ENCODE peak calls at places on chromosomes 1 and 21, in eight cellular contexts. One of them, this sample, is unnamed.

GRCh38 chr1:236051107-236051885 is 13.6 kb downstream of the NID1 start:
- DNase-seq in MM.1S: no peak
- DNase-seq in PC-3: no peak
- DNase-seq in HCT116: no peak
- DNase-seq in GM23248: peak; percentile 50
- DNase-seq in GM23338: peak; percentile 42
- DNase-seq in OCI-LY7: no peak
- DNase-seq in neural progenitor cell: peak; percentile 20
- DNase-seq in this sample: no peak

GRCh38 chr1:210625715-210626114 is 297.0 kb downstream of the HHAT start:
- DNase-seq in neural progenitor cell: no peak
- DNase-seq in GM23248: no peak
- DNase-seq in OCI-LY7: no peak
- DNase-seq in HCT116: no peak
- DNase-seq in MM.1S: no peak
- DNase-seq in PC-3: no peak
- DNase-seq in GM23338: no peak
- DNase-seq in this sample: no peak

GRCh38 chr1:168819668-168820067 is 90.7 kb upstream of the DPT start:
- DNase-seq in PC-3: no peak
- DNase-seq in MM.1S: no peak
- DNase-seq in GM23338: no peak
- DNase-seq in HCT116: no peak
- DNase-seq in GM23248: no peak
- DNase-seq in OCI-LY7: no peak
- DNase-seq in neural progenitor cell: no peak
- DNase-seq in this sample: no peak

GRCh38 chr21:41547111-41547510 is 39.2 kb upstream of the TMPRSS2 start:
- DNase-seq in GM23248: no peak
- DNase-seq in MM.1S: no peak
- DNase-seq in PC-3: no peak
- DNase-seq in neural progenitor cell: no peak
- DNase-seq in OCI-LY7: no peak
- DNase-seq in GM23338: no peak
- DNase-seq in HCT116: no peak
- DNase-seq in this sample: no peak

GRCh38 chr1:15196807-15197530 is 43.4 kb downstream of the TMEM51 start:
- DNase-seq in OCI-LY7: no peak
- DNase-seq in PC-3: no peak
- DNase-seq in GM23338: peak; percentile 43
- DNase-seq in GM23248: no peak
- DNase-seq in neural progenitor cell: peak; percentile 31
- DNase-seq in MM.1S: no peak
- DNase-seq in HCT116: no peak
- DNase-seq in this sample: peak; percentile 74

GRCh38 chr1:145849356-145850165 is 4.1 kb downstream of the NUDT17 start:
- DNase-seq in HCT116: no peak
- DNase-seq in GM23338: peak; percentile 47
- DNase-seq in GM23248: peak; percentile 73
- DNase-seq in PC-3: no peak
- DNase-seq in OCI-LY7: no peak
- DNase-seq in neural progenitor cell: peak; percentile 20
- DNase-seq in MM.1S: no peak
- DNase-seq in this sample: no peak

GRCh38 chr1:210239295-210240155 is 6.9 kb downstream of the SERTAD4 start:
- DNase-seq in HCT116: peak; percentile 28
- DNase-seq in neural progenitor cell: peak; percentile 63
- DNase-seq in GM23248: peak; percentile 93
- DNase-seq in MM.1S: peak; percentile 20
- DNase-seq in OCI-LY7: no peak
- DNase-seq in GM23338: peak; percentile 66
- DNase-seq in PC-3: peak; percentile 95
- DNase-seq in this sample: peak; percentile 57

GRCh38 chr1:157798211-157798610 is 21.3 kb upstream of the FCRL2 start:
- DNase-seq in OCI-LY7: peak; percentile 58
- DNase-seq in MM.1S: no peak
- DNase-seq in neural progenitor cell: no peak
- DNase-seq in PC-3: peak; percentile 20
- DNase-seq in HCT116: no peak
- DNase-seq in GM23248: no peak
- DNase-seq in GM23338: no peak
- DNase-seq in this sample: no peak

GRCh38 chr1:212700892-212701819 is 1.5 kb upstream of the BATF3 start:
- DNase-seq in GM23248: peak; percentile 75
- DNase-seq in MM.1S: no peak
- DNase-seq in neural progenitor cell: peak; percentile 70
- DNase-seq in PC-3: peak; percentile 54
- DNase-seq in GM23338: peak; percentile 72
- DNase-seq in OCI-LY7: peak; percentile 40
- DNase-seq in HCT116: no peak
- DNase-seq in this sample: peak; percentile 60

GRCh38 chr1:143653403-143653802 is 318.4 kb downstream of the FAM72C start:
- DNase-seq in OCI-LY7: no peak
- DNase-seq in HCT116: no peak
- DNase-seq in neural progenitor cell: no peak
- DNase-seq in GM23248: no peak
- DNase-seq in GM23338: no peak
- DNase-seq in PC-3: no peak
- DNase-seq in MM.1S: no peak
- DNase-seq in this sample: no peak

GRCh38 chr1:174971902-174972301 is 27.8 kb upstream of the CACYBP start:
- DNase-seq in GM23248: no peak
- DNase-seq in GM23338: no peak
- DNase-seq in HCT116: no peak
- DNase-seq in OCI-LY7: no peak
- DNase-seq in PC-3: peak; percentile 47
- DNase-seq in MM.1S: peak; percentile 75
- DNase-seq in neural progenitor cell: no peak
- DNase-seq in this sample: no peak

GRCh38 chr1:21289700-21290545 is at the start of gene ECE1:
- DNase-seq in GM23248: peak; percentile 71
- DNase-seq in PC-3: peak; percentile 49
- DNase-seq in HCT116: no peak
- DNase-seq in MM.1S: peak; percentile 36
- DNase-seq in OCI-LY7: peak; percentile 72
- DNase-seq in GM23338: peak; percentile 82
- DNase-seq in neural progenitor cell: peak; percentile 76
- DNase-seq in this sample: peak; percentile 65

GRCh38 chr1:174022080-174022975 is at the start of gene RC3H1:
- DNase-seq in GM23338: peak; percentile 92
- DNase-seq in MM.1S: peak; percentile 94
- DNase-seq in GM23248: peak; percentile 94
- DNase-seq in neural progenitor cell: peak; percentile 95
- DNase-seq in HCT116: peak; percentile 69
- DNase-seq in PC-3: peak; percentile 81
- DNase-seq in OCI-LY7: peak; percentile 91
- DNase-seq in this sample: peak; percentile 95

GRCh38 chr1:19495816-19496528 is 10.6 kb upstream of the CAPZB start:
- DNase-seq in MM.1S: peak; percentile 70
- DNase-seq in GM23338: no peak
- DNase-seq in HCT116: no peak
- DNase-seq in GM23248: peak; percentile 35
- DNase-seq in neural progenitor cell: no peak
- DNase-seq in PC-3: no peak
- DNase-seq in OCI-LY7: no peak
- DNase-seq in this sample: no peak

DNA sequence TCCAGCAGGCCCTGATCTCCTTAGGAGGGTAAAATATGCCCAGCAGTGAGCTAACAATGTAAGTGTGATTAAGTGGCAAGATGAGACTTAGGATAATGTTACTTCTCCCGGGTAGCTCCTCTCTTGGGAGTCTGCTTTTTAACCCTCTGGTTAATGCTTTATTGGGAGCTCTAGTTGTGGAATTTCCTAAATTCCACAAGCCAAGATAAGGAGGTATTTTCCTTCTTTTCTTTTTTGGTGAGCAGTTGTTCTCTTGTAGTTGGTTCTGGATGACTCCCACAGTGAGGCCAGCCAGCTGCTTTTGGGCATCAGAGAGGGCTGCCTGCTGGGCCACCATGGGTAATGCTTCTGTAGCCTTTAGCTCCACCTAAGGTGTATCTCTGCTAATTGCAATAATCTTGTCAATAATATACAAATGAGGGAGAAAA is 19.3 kb downstream of the C1orf52 start:
- DNase-seq in GM23338: peak; percentile 69
- DNase-seq in neural progenitor cell: peak; percentile 41
- DNase-seq in HCT116: no peak
- DNase-seq in PC-3: peak; percentile 51
- DNase-seq in GM23248: peak; percentile 57
- DNase-seq in OCI-LY7: peak; percentile 9
- DNase-seq in MM.1S: no peak
- DNase-seq in this sample: no peak
- TF ChIP-seq EZH2phosphoT487 in GM23338: no peak
- TF ChIP-seq EZH2phosphoT487 in neural progenitor cell: no peak
- TF ChIP-seq EZH2phosphoT487 in HCT116: no peak
- TF ChIP-seq EZH2phosphoT487 in PC-3: no peak
- TF ChIP-seq EZH2phosphoT487 in GM23248: no peak
- TF ChIP-seq EZH2phosphoT487 in OCI-LY7: no peak
- TF ChIP-seq EZH2phosphoT487 in MM.1S: no peak
- TF ChIP-seq EZH2phosphoT487 in this sample: no peak

GRCh38 chr1:88549536-88549935 is 134.5 kb upstream of the PKN2 start:
- DNase-seq in neural progenitor cell: no peak
- DNase-seq in PC-3: peak; percentile 43
- DNase-seq in GM23248: peak; percentile 12
- DNase-seq in OCI-LY7: no peak
- DNase-seq in GM23338: peak; percentile 30
- DNase-seq in MM.1S: peak; percentile 16
- DNase-seq in HCT116: peak; percentile 7
- DNase-seq in this sample: peak; percentile 7
- TF ChIP-seq EZH2phosphoT487 in neural progenitor cell: no peak
- TF ChIP-seq EZH2phosphoT487 in PC-3: no peak
- TF ChIP-seq EZH2phosphoT487 in GM23248: no peak
- TF ChIP-seq EZH2phosphoT487 in OCI-LY7: no peak
- TF ChIP-seq EZH2phosphoT487 in GM23338: no peak
- TF ChIP-seq EZH2phosphoT487 in MM.1S: no peak
- TF ChIP-seq EZH2phosphoT487 in HCT116: no peak
- TF ChIP-seq EZH2phosphoT487 in this sample: no peak

GRCh38 chr1:109985251-109986053 is 887 bp downstream of the AHCYL1 start:
- DNase-seq in HCT116: no peak
- DNase-seq in MM.1S: no peak
- DNase-seq in GM23248: peak; percentile 44
- DNase-seq in OCI-LY7: no peak
- DNase-seq in PC-3: peak; percentile 7
- DNase-seq in GM23338: no peak
- DNase-seq in neural progenitor cell: no peak
- DNase-seq in this sample: no peak
- TF ChIP-seq EZH2phosphoT487 in HCT116: no peak
- TF ChIP-seq EZH2phosphoT487 in MM.1S: no peak
- TF ChIP-seq EZH2phosphoT487 in GM23248: no peak
- TF ChIP-seq EZH2phosphoT487 in OCI-LY7: no peak
- TF ChIP-seq EZH2phosphoT487 in PC-3: no peak
- TF ChIP-seq EZH2phosphoT487 in GM23338: no peak
- TF ChIP-seq EZH2phosphoT487 in neural progenitor cell: no peak
- TF ChIP-seq EZH2phosphoT487 in this sample: no peak

GRCh38 chr1:43921022-43921421 is 12.6 kb upstream of the ARTN start:
- DNase-seq in GM23338: peak; percentile 38
- DNase-seq in PC-3: no peak
- DNase-seq in MM.1S: no peak
- DNase-seq in HCT116: no peak
- DNase-seq in neural progenitor cell: no peak
- DNase-seq in GM23248: no peak
- DNase-seq in OCI-LY7: no peak
- DNase-seq in this sample: no peak
- TF ChIP-seq EZH2phosphoT487 in GM23338: no peak
- TF ChIP-seq EZH2phosphoT487 in PC-3: no peak
- TF ChIP-seq EZH2phosphoT487 in MM.1S: no peak
- TF ChIP-seq EZH2phosphoT487 in HCT116: no peak
- TF ChIP-seq EZH2phosphoT487 in neural progenitor cell: no peak
- TF ChIP-seq EZH2phosphoT487 in GM23248: no peak
- TF ChIP-seq EZH2phosphoT487 in OCI-LY7: no peak
- TF ChIP-seq EZH2phosphoT487 in this sample: no peak

DNA sequence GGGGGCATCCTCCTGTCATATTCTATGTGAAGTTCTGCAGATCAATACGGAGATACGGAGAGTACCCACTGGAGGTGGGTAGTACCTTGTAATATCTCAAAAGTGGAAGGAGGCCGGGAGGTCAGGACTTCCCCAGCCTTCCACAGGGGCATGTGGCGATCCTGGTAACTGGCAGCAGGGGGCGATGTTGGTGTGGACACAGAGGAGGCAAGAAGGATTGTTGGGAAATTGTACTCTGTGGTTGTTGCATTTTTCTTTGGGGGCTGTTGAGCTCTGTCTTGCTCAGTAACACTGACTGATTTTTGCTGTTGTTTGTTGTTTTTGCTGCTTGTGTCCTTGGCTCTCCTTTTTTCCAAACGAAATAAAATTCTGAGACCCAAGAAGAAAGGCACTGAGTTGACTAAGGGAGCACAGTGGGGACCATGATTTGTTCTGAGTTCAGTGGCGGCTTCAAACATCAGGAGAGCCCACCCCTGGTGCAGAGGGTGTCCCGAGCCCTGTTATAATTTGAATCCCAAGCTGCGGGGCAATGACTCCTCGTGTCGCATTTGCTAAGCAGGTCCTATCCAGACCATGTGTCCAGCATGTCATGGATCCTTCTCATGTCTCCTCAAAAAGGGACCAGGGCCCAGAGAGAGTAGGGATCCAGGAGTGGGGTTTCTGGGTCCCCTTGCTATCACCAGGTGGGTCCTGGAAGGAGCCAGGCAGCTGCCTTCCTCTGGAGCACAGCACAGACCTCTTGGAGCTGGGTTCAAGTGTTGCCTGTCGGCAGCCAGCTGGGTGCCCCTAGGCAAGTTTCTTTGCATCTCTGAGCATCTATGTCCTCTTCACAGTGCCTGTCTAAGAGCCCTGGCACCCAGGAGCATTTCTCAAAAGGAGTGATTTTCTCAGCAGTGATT is 22.8 kb downstream of the LHX4 start:
- DNase-seq in GM23248: peak; percentile 73
- DNase-seq in MM.1S: peak; percentile 79
- DNase-seq in neural progenitor cell: peak; percentile 82
- DNase-seq in HCT116: peak; percentile 51
- DNase-seq in GM23338: peak; percentile 93
- DNase-seq in PC-3: peak; percentile 72
- DNase-seq in OCI-LY7: peak; percentile 63
- DNase-seq in this sample: peak; percentile 75
- TF ChIP-seq EZH2phosphoT487 in GM23248: no peak
- TF ChIP-seq EZH2phosphoT487 in MM.1S: no peak
- TF ChIP-seq EZH2phosphoT487 in neural progenitor cell: no peak
- TF ChIP-seq EZH2phosphoT487 in HCT116: no peak
- TF ChIP-seq EZH2phosphoT487 in GM23338: no peak
- TF ChIP-seq EZH2phosphoT487 in PC-3: no peak
- TF ChIP-seq EZH2phosphoT487 in OCI-LY7: no peak
- TF ChIP-seq EZH2phosphoT487 in this sample: no peak

GRCh38 chr21:44923481-44924084 is 2.9 kb upstream of the ITGB2 start:
- DNase-seq in MM.1S: no peak
- DNase-seq in GM23338: no peak
- DNase-seq in GM23248: no peak
- DNase-seq in PC-3: no peak
- DNase-seq in HCT116: no peak
- DNase-seq in OCI-LY7: no peak
- DNase-seq in neural progenitor cell: no peak
- DNase-seq in this sample: no peak
- TF ChIP-seq EZH2phosphoT487 in MM.1S: no peak
- TF ChIP-seq EZH2phosphoT487 in GM23338: no peak
- TF ChIP-seq EZH2phosphoT487 in GM23248: no peak
- TF ChIP-seq EZH2phosphoT487 in PC-3: no peak
- TF ChIP-seq EZH2phosphoT487 in HCT116: no peak
- TF ChIP-seq EZH2phosphoT487 in OCI-LY7: no peak
- TF ChIP-seq EZH2phosphoT487 in neural progenitor cell: no peak
- TF ChIP-seq EZH2phosphoT487 in this sample: no peak